ENCODE peak calls at places on chromosomes 16 and 17, in four cellular contexts. E is lung, B is sigmoid colon, M is heart left ventricle. O is an unnamed sample. For H3K9me3, the result is how much of the 10 kb centered on the place peaks cover.

GRCh38 chr16:80852261-80852872 is 48.0 kb upstream of the CDYL2 start:
- DNase-seq in B (no peak), M (no peak), E (no peak), O (no peak)

GRCh38 chr17:7027335-7027734 is 4.5 kb downstream of the BCL6B start:
- DNase-seq in M (no peak), B (no peak), E (no peak), O (no peak)

GRCh38 chr17:81094224-81094743 is 59.3 kb downstream of the BAIAP2 start:
- DNase-seq in E (no peak), B (no peak), M (no peak), O (no peak)

GRCh38 chr16:680967-681745 is 946 bp downstream of the STUB1 start:
- DNase-seq in E (no peak), B (no peak), M (peak), O (no peak)

GRCh38 chr17:82018152-82019041 is 4.3 kb downstream of the CENPX start:
- DNase-seq in M (no peak), E (no peak), B (no peak), O (no peak)

GRCh38 chr16:85285681-85286065 is 173.4 kb upstream of the CIBAR2 start:
- DNase-seq in B (no peak), M (no peak), E (no peak), O (no peak)

GRCh38 chr17:50220811-50221210 is 19.4 kb upstream of the COL1A1 start:
- DNase-seq in B (no peak), E (no peak), M (no peak), O (no peak)

GRCh38 chr17:10663231-10663630 is 6.1 kb upstream of the MYH3 start:
- DNase-seq in E (no peak), B (no peak), M (no peak), O (no peak)

GRCh38 chr16:56855936-56856335 is 9.1 kb upstream of the SLC12A3 start:
- DNase-seq in B (no peak), M (no peak), E (no peak), O (no peak)

GRCh38 chr17:7837375-7838290 is 3.6 kb downstream of the KDM6B start:
- DNase-seq in E (no peak), M (no peak), B (no peak), O (no peak)

GRCh38 chr16:54194008-54194731 is 92.4 kb downstream of the IRX3 start:
- DNase-seq in B (peak), M (peak), E (peak), O (no peak)

GRCh38 chr17:2064511-2064910 is 9.6 kb downstream of the HIC1 start:
- DNase-seq in M (no peak), B (no peak), E (no peak), O (no peak)

GRCh38 chr17:80758793-80759673 is 214.4 kb downstream of the RPTOR start:
- DNase-seq in M (peak), E (no peak), B (peak), O (no peak)

GRCh38 chr17:71530227-71530626 is 590.6 kb upstream of the SOX9 start:
- DNase-seq in E (no peak), M (no peak), B (no peak), O (no peak)

GRCh38 chr17:81837641-81838040 is 2.8 kb upstream of the PPP1R27 start:
- DNase-seq in M (no peak), B (no peak), E (no peak), O (no peak)

GRCh38 chr16:6827272-6827671 is 505.4 kb upstream of the RBFOX1 start:
- DNase-seq in M (no peak), B (no peak), E (no peak), O (no peak)

DNA sequence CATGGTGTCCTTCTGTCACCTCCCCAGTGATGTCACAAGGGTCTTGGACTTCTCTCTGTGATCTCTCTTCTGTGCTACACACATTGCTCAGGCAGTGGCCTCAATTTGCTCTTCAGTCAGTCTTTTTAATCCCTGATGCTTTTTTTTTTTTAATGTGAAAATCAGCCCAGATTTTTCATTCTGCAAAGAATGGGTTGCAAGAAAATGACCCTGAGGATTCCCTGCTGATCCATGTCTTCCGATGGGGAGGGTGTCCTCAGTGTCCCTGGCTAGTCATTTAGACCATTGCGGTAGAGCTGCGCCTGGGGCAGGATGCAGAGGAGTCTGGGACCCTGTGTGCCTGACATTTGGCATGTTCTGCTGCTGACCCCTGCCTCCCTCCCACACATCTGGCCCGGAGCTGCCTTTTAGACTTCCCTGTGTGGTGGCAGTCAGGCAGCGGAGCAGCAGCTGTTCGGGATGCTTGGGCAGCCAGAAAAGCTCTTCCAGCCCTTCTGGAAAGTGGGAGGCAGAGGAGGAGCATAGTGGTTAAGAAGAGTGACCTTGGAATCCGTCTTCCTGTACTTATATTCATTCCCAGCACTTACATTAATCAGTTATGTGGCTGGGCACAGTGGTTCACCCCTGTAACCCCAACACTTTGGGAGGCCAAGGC is 12.3 kb downstream of the GPT2 start:
- DNase-seq in E (no peak), B (no peak), M (peak), O (no peak)
- H3K27ac ChIP-seq in E (no peak), B (no peak), M (peak), O (no peak)

GRCh38 chr17:57727776-57728175 is 17.3 kb downstream of the CCDC182 start:
- DNase-seq in M (no peak), B (no peak), E (no peak), O (no peak)
- TF ChIP-seq CTCF in M (no peak), B (no peak), E (no peak), O (no peak)

GRCh38 chr16:31916056-31916488 is 42.5 kb downstream of the ZNF267 start:
- DNase-seq in B (no peak), M (no peak), E (no peak), O (no peak)
- H3K9me3 ChIP-seq in B (under half), M (under half), E (under half), O (half or more)

GRCh38 chr17:77354420-77354720 is 213.6 kb downstream of the SEC14L1 start:
- DNase-seq in B (no peak), M (no peak), E (no peak), O (no peak)
- H3K27ac ChIP-seq in B (peak), M (no peak), E (peak), O (no peak)

O was measured in CD8-positive, alpha-beta T cell.